ENCODE peak calls at places on chromosomes 7 and 10, in four cellular contexts. V is HepG2, O is GM12878, T is SK-N-SH. N is an unnamed sample.

GRCh38 chr7:422191-422885 is 97.3 kb downstream of the PDGFA start:
- DNase-seq in V (no peak), T (no peak), O (no peak), N (no peak)

GRCh38 chr10:99875473-99875872 is 93.0 kb downstream of the ABCC2 start:
- DNase-seq in T (no peak), O (no peak), V (no peak), N (no peak)

GRCh38 chr7:73827568-73828106 is 3.2 kb upstream of the CLDN4 start:
- DNase-seq in O (no peak), V (no peak), T (peak), N (no peak)

GRCh38 chr7:25770670-25771069 is 381.3 kb upstream of the NFE2L3 start:
- DNase-seq in O (no peak), T (no peak), V (no peak), N (no peak)

GRCh38 chr7:150860291-150860977 is 8.1 kb downstream of the AOC1 start:
- DNase-seq in V (no peak), O (no peak), T (peak), N (no peak)

GRCh38 chr7:106017657-106018056 is 54.6 kb downstream of the CDHR3 start:
- DNase-seq in V (no peak), T (no peak), O (no peak), N (no peak)

GRCh38 chr10:6068422-6068821 is 6.3 kb upstream of the IL2RA start:
- DNase-seq in T (no peak), V (no peak), O (no peak), N (no peak)

GRCh38 chr10:132630666-132631347 is 93.2 kb downstream of the INPP5A start:
- DNase-seq in V (no peak), O (no peak), T (no peak), N (no peak)

GRCh38 chr7:149717481-149717880 is 55.9 kb downstream of the ZNF467 start:
- DNase-seq in O (no peak), T (no peak), V (no peak), N (peak)

GRCh38 chr10:4708123-4708759 is 117.8 kb upstream of the AKR1E2 start:
- DNase-seq in V (peak), O (no peak), T (no peak), N (peak)

GRCh38 chr7:47693161-47693740 is 111.3 kb upstream of the TNS3 start:
- DNase-seq in O (no peak), T (no peak), V (no peak), N (no peak)

GRCh38 chr10:18607979-18608378 is 43.4 kb downstream of the NSUN6 start:
- DNase-seq in O (no peak), T (peak), V (no peak), N (no peak)

GRCh38 chr10:58806970-58807630 is 294.4 kb downstream of the BICC1 start:
- DNase-seq in V (no peak), T (no peak), O (no peak), N (no peak)

GRCh38 chr7:64881461-64882287 is 21.4 kb upstream of the ZNF273 start:
- DNase-seq in O (no peak), T (peak), V (no peak), N (no peak)

GRCh38 chr7:68776326-68776725 is 821.9 kb upstream of the AUTS2 start:
- DNase-seq in V (no peak), O (no peak), T (no peak), N (no peak)

GRCh38 chr10:43137701-43137970 is 609 bp upstream of the CSGALNACT2 start:
- DNase-seq in T (peak), O (no peak), V (peak), N (peak)

GRCh38 chr10:121437596-121437995 is 160.6 kb downstream of the FGFR2 start:
- DNase-seq in T (peak), O (no peak), V (no peak), N (no peak)

DNA sequence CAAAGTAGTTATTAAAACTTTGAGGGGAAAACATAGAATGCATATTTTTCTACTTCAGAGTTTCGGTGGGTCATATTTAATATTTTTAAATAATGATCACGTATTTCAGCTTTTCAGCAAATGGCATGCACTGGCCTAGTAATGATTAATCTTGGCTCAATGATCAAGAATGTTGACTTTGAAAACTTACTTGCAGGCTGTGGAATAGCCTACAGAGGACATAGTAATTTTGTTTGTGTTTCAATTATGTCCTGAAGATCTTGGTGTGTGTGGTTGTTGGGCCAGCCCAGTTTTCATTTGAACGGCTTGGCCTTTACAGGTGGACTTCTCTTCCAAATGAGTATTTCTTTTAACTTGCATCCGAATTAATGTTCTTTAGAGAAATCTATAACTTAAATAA is 35.1 kb downstream of the ADD3 start:
- DNase-seq in O (no peak), T (no peak), V (peak), N (no peak)
- TF ChIP-seq TCF12 in O (no peak), T (no peak), V (no peak), N (no peak)

DNA sequence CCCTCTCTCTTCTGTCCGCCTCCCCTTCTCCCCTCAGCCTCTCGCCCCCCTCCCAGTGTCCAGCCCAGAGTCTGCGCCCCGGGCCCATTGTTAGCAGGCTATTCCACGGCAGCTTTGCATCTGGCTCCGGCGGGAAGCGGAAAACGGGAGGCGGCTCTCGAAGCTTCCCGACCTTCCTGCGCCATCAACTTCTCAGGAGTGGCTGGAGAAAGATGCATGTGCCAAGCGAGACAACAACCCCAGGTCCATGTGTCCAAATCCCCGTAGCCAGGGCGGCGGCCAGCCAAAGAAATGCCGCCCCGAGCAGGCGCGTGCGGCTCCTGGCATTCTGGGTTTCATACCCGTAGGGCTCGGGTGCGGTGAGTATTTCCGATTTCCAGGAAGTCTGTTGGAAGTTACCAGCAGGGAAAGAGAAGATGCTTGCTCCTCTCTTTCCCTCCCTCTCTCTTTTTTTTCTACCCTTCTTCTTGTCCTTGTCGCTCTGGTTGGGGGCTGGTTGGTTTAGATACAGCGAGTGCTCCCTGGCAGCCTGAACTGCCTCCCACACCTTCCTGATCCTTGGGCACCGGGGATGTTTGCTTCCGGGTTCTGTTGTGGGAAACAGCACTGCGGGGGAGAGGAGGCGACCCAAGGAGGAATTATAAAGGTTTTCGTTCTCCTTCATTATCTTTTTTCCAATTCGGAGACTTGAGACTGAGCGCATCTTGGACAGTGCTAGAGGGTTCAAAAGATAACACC is 1.2 kb upstream of the HOXA2 start:
- DNase-seq in O (no peak), V (no peak), T (no peak), N (no peak)
- TF ChIP-seq TCF12 in O (no peak), V (no peak), T (no peak), N (no peak)

GRCh38 chr10:67476201-67476600 is 219.8 kb downstream of the CTNNA3 start:
- DNase-seq in V (no peak), O (no peak), T (no peak), N (no peak)
- TF ChIP-seq TCF12 in V (no peak), O (no peak), T (no peak), N (no peak)

GRCh38 chr7:95686109-95686508 is 86.2 kb upstream of the DYNC1I1 start:
- DNase-seq in T (peak), V (peak), O (no peak), N (no peak)
- TF ChIP-seq TCF12 in T (no peak), V (no peak), O (no peak), N (no peak)

GRCh38 chr10:3481000-3481335 is 304.0 kb downstream of the KLF6 start:
- DNase-seq in T (no peak), O (no peak), V (no peak), N (no peak)

GRCh38 chr10:3481496-3481895 is 303.5 kb downstream of the KLF6 start:
- DNase-seq in O (no peak), V (no peak), T (no peak), N (no peak)

GRCh38 chr10:3480281-3480999 is 304.6 kb downstream of the KLF6 start:
- DNase-seq in O (no peak), T (no peak), V (no peak), N (no peak)

GRCh38 chr10:3484306-3485187 is 300.5 kb downstream of the KLF6 start:
- DNase-seq in V (no peak), T (no peak), O (peak), N (no peak)

GRCh38 chr10:3482200-3482993 is 302.6 kb downstream of the KLF6 start:
- DNase-seq in O (peak), V (peak), T (no peak), N (no peak)
- TF ChIP-seq TCF12 in O (no peak), V (no peak), T (peak), N (no peak)

GRCh38 chr7:147089608-147090007 is 973.0 kb downstream of the CNTNAP2 start:
- DNase-seq in O (no peak), T (no peak), V (no peak), N (no peak)
- TF ChIP-seq TCF12 in O (no peak), T (no peak), V (no peak), N (no peak)

DNA sequence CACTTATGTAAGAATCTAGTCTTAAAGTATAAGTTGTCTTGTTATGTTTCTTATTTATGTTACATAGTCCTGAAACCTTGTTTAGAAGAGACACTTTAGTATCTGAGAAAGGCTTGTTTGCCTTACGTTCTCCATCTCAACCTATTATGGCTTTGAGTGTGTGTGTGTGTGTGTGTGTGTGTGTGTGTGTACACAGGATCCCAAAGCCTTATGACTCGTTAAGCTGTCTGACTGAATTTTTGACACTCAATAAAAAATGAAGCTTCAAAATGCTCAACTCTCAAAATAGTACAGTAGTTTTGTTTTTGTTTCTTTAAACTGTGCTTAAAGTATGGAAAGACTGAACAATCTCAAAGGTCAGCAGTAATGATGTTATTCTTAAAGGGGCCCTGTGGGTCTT is 18.0 kb downstream of the CALU start:
- DNase-seq in T (no peak), O (no peak), V (no peak), N (no peak)
- TF ChIP-seq TCF12 in T (no peak), O (no peak), V (no peak), N (no peak)

DNA sequence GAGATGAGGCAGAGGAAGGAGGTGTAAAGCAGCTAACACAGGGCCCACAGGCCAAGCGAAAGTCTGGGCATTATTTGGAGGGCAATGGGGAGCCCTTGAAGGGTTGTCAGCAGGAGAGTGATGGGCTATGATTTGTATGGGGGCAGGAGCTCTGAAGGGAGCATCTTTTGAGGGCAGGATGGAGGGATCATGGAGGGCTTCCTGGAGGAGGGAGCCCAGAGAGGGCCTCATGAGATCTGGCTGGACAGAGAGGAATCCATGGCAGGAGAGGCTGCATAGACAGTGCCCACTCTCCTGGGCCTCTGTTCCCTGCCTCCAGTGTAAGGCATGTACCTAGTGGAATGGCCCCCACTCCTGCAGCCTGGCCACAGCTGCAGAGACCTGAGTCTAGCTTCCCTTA is 136.6 kb upstream of the PPIF start:
- DNase-seq in V (no peak), T (no peak), O (no peak), N (no peak)
- TF ChIP-seq TCF12 in V (no peak), T (no peak), O (no peak), N (no peak)

N was measured in H1.